ENCODE peak calls at places on chromosome 9, in five cellular contexts. J is cardiac muscle cell, Q is heart right ventricle, U is BJ, C is MM.1S. R is an unnamed sample.
A peak's percentile ranks its signal among the peaks of the same experiment; 100 is the strongest.

GRCh38 chr9:7028591-7028990 is 270.8 kb downstream of the KDM4C start:
- DNase-seq in C (no peak), U (no peak), Q (no peak), J (no peak), R (no peak)

GRCh38 chr9:91951944-91952520 is 2.0 kb upstream of the ROR2 start:
- DNase-seq in U (no peak), C (no peak), J (no peak), Q (no peak), R (peak; percentile 43)

GRCh38 chr9:6305954-6306563 is 22.1 kb upstream of the TPD52L3 start:
- DNase-seq in J (peak; percentile 39), U (no peak), Q (no peak), C (peak; percentile 61), R (peak; percentile 65)

GRCh38 chr9:107471562-107471961 is 18.0 kb downstream of the KLF4 start:
- DNase-seq in J (no peak), C (no peak), Q (no peak), U (no peak), R (no peak)

GRCh38 chr9:127537792-127538191 is 74.3 kb upstream of the STXBP1 start:
- DNase-seq in Q (no peak), C (no peak), J (no peak), U (no peak), R (no peak)

GRCh38 chr9:111348821-111349271 is 18.8 kb upstream of the OR2K2 start:
- DNase-seq in J (no peak), Q (no peak), U (no peak), C (no peak), R (no peak)

GRCh38 chr9:90433398-90433890 is 209.2 kb downstream of the DIRAS2 start:
- DNase-seq in C (no peak), U (no peak), J (peak; percentile 85), Q (no peak), R (no peak)

GRCh38 chr9:76681556-76681955 is 82.7 kb upstream of the PCA3 start:
- DNase-seq in U (no peak), J (no peak), Q (no peak), C (no peak), R (no peak)

GRCh38 chr9:82332018-82332773 is 343.6 kb downstream of the SPATA31D1 start:
- DNase-seq in C (no peak), Q (no peak), J (no peak), U (peak; percentile 74), R (no peak)

GRCh38 chr9:23779220-23779619 is 46.8 kb downstream of the ELAVL2 start:
- DNase-seq in J (peak; percentile 73), Q (no peak), U (no peak), C (no peak), R (no peak)

GRCh38 chr9:124132671-124133147 is 121.1 kb downstream of the LHX2 start:
- DNase-seq in C (no peak), J (no peak), U (no peak), Q (no peak), R (no peak)

GRCh38 chr9:109640232-109641078 is 139.5 kb upstream of the PALM2AKAP2 start:
- DNase-seq in Q (peak; percentile 47), C (no peak), J (peak; percentile 76), U (no peak), R (no peak)

GRCh38 chr9:107131108-107131799 is 151.8 kb upstream of the RAD23B start:
- DNase-seq in J (no peak), U (no peak), C (no peak), Q (no peak), R (no peak)

GRCh38 chr9:126985870-126986498 is 71.4 kb downstream of the RALGPS1 start:
- DNase-seq in C (peak; percentile 98), Q (peak; percentile 61), U (no peak), J (no peak), R (peak; percentile 97)

GRCh38 chr9:91376239-91376638 is 14.5 kb upstream of the AUH start:
- DNase-seq in C (no peak), Q (no peak), U (no peak), J (no peak), R (no peak)

GRCh38 chr9:135240871-135241311 is 153.4 kb downstream of the OLFM1 start:
- DNase-seq in U (no peak), J (no peak), Q (no peak), C (no peak), R (no peak)

GRCh38 chr9:82601272-82601835 is 461.6 kb downstream of the RASEF start:
- DNase-seq in U (peak; percentile 9), Q (no peak), C (no peak), J (peak; percentile 74), R (no peak)

DNA sequence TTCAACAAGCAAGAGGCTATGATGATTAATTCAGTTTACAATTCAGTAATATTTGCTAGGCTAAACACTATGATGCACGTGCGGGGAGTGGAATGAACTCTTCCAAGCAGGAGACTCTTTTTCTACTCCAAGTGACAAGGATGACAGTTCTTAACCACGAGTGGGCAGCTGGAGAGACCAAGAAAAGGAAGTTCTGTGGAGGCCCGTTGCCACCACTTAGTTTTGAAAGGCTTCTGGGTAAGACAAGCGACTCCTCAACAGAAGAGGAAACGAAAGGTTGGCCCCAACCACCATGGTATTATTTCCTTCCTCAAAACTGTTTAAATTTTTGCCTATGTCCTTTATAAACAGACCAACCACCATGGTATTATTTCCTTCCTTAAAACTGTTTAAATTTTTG is 2.8 kb downstream of the DCAF12 start:
- DNase-seq in Q (peak; percentile 22), J (no peak), C (peak; percentile 45), U (no peak), R (peak; percentile 98)
- H3K4me3 ChIP-seq in Q (no peak overlapping the region), J (no peak overlapping the region), C (peak overlapping the region; percentile 86), U (no peak overlapping the region), R (peak overlapping the region; percentile 94)

GRCh38 chr9:80175286-80175906 is 603.6 kb downstream of the TLE4 start:
- DNase-seq in C (peak; percentile 51), J (peak; percentile 49), Q (no peak), U (no peak), R (peak; percentile 30)
- TF ChIP-seq CTCF in C (peak; percentile 62), J (peak; percentile 69), Q (peak; percentile 75), U (peak; percentile 70), R (peak; percentile 46)

DNA sequence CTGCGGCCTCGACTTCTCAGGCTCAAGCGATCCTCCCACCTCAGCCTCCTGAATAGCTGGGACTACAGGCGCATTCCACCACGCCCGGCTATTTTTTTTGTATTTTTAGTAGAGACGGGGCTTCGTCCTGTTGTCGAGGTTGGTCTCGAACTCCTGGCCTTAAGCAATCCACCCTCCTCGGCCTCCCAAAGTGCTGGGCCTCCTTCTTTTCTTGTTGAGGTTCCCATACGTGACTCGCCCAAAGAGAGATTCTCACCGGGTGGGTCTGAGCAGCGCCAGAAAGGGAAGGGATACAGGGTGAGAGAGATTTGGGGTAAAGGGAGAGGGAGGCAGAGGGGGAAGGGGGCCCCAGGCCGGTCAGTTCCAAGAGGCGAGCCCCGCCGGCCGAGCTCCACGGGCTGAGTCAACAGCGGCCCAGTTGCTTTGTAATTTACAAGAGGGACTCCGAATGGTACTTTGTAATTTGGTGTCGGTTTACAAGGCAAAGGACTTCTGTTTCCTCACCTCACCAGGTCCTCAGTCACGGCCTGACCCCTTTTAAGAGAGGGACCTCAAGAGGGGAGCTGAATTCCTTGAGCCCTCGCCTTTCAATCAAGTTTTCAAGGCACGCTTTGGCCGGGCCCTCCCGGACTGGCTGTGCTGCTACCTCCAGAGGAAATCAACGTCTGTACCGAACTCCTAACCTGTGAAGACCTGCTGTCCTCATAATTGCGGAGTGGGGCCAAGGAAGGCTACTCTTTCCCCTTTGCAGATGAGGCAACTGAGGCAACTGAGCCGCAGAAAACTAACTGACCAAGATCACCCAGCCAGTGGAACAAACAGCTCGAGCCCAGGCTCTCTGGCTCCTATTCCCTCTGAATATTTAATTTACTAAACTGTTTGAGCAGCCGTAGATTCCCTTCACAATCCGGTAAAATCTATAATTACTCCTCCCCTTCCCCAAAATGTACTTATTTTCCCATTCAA is 3.2 kb upstream of the DMRT2 start:
- DNase-seq in C (no peak), J (peak; percentile 18), U (no peak), Q (no peak), R (no peak)
- H3K4me3 ChIP-seq in C (peak overlapping the region; percentile 70), J (no peak overlapping the region), U (no peak overlapping the region), Q (peak overlapping the region; percentile 40), R (no peak overlapping the region)

DNA sequence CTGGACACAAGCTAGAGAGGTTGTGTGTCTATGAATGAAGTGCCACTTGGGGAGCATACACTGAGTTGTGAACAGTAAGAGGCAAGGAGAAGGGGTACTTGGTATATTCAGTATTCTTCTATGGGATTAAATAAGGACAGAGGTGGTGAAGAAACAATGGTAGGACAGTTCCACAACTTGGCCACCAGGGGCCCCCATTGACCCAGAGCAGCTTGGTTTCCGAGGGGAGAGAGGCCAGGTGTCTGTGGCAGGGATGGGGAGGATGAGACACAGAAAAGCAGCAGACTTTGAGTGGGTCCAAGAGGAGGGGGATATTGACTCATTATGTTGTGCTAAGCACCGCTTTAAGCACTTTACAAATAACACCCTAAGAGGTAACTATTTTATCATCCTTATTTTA is 220.6 kb downstream of the MELK start:
- DNase-seq in Q (no peak), U (no peak), C (peak; percentile 10), J (no peak), R (peak; percentile 8)
- TF ChIP-seq CTCF in Q (no peak), U (peak; percentile 15), C (peak; percentile 33), J (peak; percentile 24), R (peak; percentile 16)

GRCh38 chr9:131255731-131256197 is 20.5 kb downstream of the FAM78A start:
- DNase-seq in C (no peak), Q (no peak), U (no peak), J (no peak), R (no peak)

GRCh38 chr9:131254107-131254491 is 22.2 kb downstream of the FAM78A start:
- DNase-seq in J (peak; percentile 88), C (no peak), Q (peak; percentile 71), U (no peak), R (peak; percentile 94)

GRCh38 chr9:131257266-131258025 is 18.9 kb downstream of the FAM78A start:
- DNase-seq in C (no peak), J (no peak), Q (no peak), U (no peak), R (no peak)

DNA sequence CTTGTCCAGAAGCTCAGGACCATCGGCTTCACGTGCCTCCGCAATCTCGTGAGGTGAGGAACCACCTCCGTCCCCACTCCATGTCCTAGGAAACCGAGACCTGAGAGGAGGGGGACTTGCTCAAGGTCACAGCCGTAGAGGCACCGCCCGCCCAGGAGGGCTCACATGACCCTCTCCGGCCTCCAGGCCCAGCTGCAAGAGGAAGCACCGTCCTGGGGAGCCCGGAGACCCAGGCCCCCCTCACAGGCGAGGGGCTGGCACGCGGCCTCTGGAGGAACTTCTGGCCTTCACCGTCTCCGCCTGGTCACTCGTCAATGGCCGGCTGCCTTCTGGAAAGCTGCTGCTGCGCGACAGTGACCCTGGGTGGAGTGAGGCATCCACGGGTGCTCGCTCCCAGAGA is 24.2 kb downstream of the FAM78A start:
- DNase-seq in J (no peak), C (no peak), Q (no peak), U (no peak), R (peak; percentile 66)
- H3K4me3 ChIP-seq in J (no peak overlapping the region), C (peak overlapping the region; percentile 70), Q (peak overlapping the region; percentile 29), U (no peak overlapping the region), R (peak overlapping the region; percentile 82)

R was measured in NB4.